ENCODE peak calls at places on chromosomes 1 and 21, in six cellular contexts. One of them, this sample, is unnamed.

GRCh38 chr1:229810140-229810539 is 184.1 kb downstream of the URB2 start:
- DNase-seq in CD8-positive, alpha-beta memory T cell: no peak
- DNase-seq in left ventricle myocardium inferior: no peak
- DNase-seq in hepatocyte: no peak
- DNase-seq in tibial artery: no peak
- DNase-seq in pancreas: no peak
- DNase-seq in this sample: no peak

GRCh38 chr1:85303440-85304162 is 27.2 kb upstream of the BCL10 start:
- DNase-seq in CD8-positive, alpha-beta memory T cell: no peak
- DNase-seq in left ventricle myocardium inferior: no peak
- DNase-seq in hepatocyte: no peak
- DNase-seq in tibial artery: no peak
- DNase-seq in pancreas: no peak
- DNase-seq in this sample: peak; percentile 8

GRCh38 chr1:200670215-200671118 is 760 bp upstream of the DDX59 start:
- DNase-seq in CD8-positive, alpha-beta memory T cell: no peak
- DNase-seq in left ventricle myocardium inferior: no peak
- DNase-seq in hepatocyte: peak; percentile 59
- DNase-seq in tibial artery: peak; percentile 43
- DNase-seq in pancreas: no peak
- DNase-seq in this sample: peak; percentile 2

GRCh38 chr1:101073836-101074235 is 48.3 kb upstream of the DPH5 start:
- DNase-seq in CD8-positive, alpha-beta memory T cell: no peak
- DNase-seq in left ventricle myocardium inferior: no peak
- DNase-seq in hepatocyte: no peak
- DNase-seq in tibial artery: no peak
- DNase-seq in pancreas: no peak
- DNase-seq in this sample: no peak

GRCh38 chr1:5934058-5934884 is 58.0 kb downstream of the NPHP4 start:
- DNase-seq in CD8-positive, alpha-beta memory T cell: no peak
- DNase-seq in left ventricle myocardium inferior: no peak
- DNase-seq in hepatocyte: no peak
- DNase-seq in tibial artery: no peak
- DNase-seq in pancreas: no peak
- DNase-seq in this sample: no peak

GRCh38 chr1:165068716-165069115 is 287.8 kb downstream of the LMX1A start:
- DNase-seq in CD8-positive, alpha-beta memory T cell: no peak
- DNase-seq in left ventricle myocardium inferior: no peak
- DNase-seq in hepatocyte: peak; percentile 51
- DNase-seq in tibial artery: no peak
- DNase-seq in pancreas: no peak
- DNase-seq in this sample: no peak

GRCh38 chr1:65418522-65419185 is 1.8 kb upstream of the LEPR start:
- DNase-seq in CD8-positive, alpha-beta memory T cell: no peak
- DNase-seq in left ventricle myocardium inferior: no peak
- DNase-seq in hepatocyte: no peak
- DNase-seq in tibial artery: no peak
- DNase-seq in pancreas: no peak
- DNase-seq in this sample: no peak

GRCh38 chr1:67088440-67088839 is 34.5 kb upstream of the SLC35D1 start:
- DNase-seq in CD8-positive, alpha-beta memory T cell: no peak
- DNase-seq in left ventricle myocardium inferior: no peak
- DNase-seq in hepatocyte: no peak
- DNase-seq in tibial artery: no peak
- DNase-seq in pancreas: no peak
- DNase-seq in this sample: no peak

GRCh38 chr1:50427818-50428779 is 4.9 kb upstream of the DMRTA2 start:
- DNase-seq in CD8-positive, alpha-beta memory T cell: no peak
- DNase-seq in left ventricle myocardium inferior: no peak
- DNase-seq in hepatocyte: no peak
- DNase-seq in tibial artery: no peak
- DNase-seq in pancreas: no peak
- DNase-seq in this sample: no peak

GRCh38 chr21:44425307-44425894 is 29.9 kb upstream of the LRRC3 start:
- DNase-seq in CD8-positive, alpha-beta memory T cell: no peak
- DNase-seq in left ventricle myocardium inferior: peak; percentile 10
- DNase-seq in hepatocyte: no peak
- DNase-seq in tibial artery: no peak
- DNase-seq in pancreas: no peak
- DNase-seq in this sample: no peak

GRCh38 chr1:154987326-154987725 is 4.2 kb downstream of the FLAD1 start:
- DNase-seq in CD8-positive, alpha-beta memory T cell: no peak
- DNase-seq in left ventricle myocardium inferior: no peak
- DNase-seq in hepatocyte: no peak
- DNase-seq in tibial artery: no peak
- DNase-seq in pancreas: no peak
- DNase-seq in this sample: no peak

GRCh38 chr1:35856964-35857363 is 26.0 kb upstream of the AGO1 start:
- DNase-seq in CD8-positive, alpha-beta memory T cell: no peak
- DNase-seq in left ventricle myocardium inferior: no peak
- DNase-seq in hepatocyte: no peak
- DNase-seq in tibial artery: no peak
- DNase-seq in pancreas: no peak
- DNase-seq in this sample: no peak

GRCh38 chr1:12153181-12153785 is 13.5 kb upstream of the TNFRSF1B start:
- DNase-seq in CD8-positive, alpha-beta memory T cell: peak; percentile 50
- DNase-seq in left ventricle myocardium inferior: no peak
- DNase-seq in hepatocyte: no peak
- DNase-seq in tibial artery: peak; percentile 82
- DNase-seq in pancreas: no peak
- DNase-seq in this sample: peak; percentile 71

GRCh38 chr1:97632776-97633175 is 288.1 kb downstream of the DPYD start:
- DNase-seq in CD8-positive, alpha-beta memory T cell: no peak
- DNase-seq in left ventricle myocardium inferior: no peak
- DNase-seq in hepatocyte: no peak
- DNase-seq in tibial artery: no peak
- DNase-seq in pancreas: no peak
- DNase-seq in this sample: no peak

GRCh38 chr1:226181996-226182714 is 4.4 kb downstream of the ACBD3 start:
- DNase-seq in CD8-positive, alpha-beta memory T cell: no peak
- DNase-seq in left ventricle myocardium inferior: peak; percentile 53
- DNase-seq in hepatocyte: peak; percentile 49
- DNase-seq in tibial artery: peak; percentile 49
- DNase-seq in pancreas: peak; percentile 45
- DNase-seq in this sample: no peak

GRCh38 chr21:32392880-32393676 is at the start of gene URB1:
- DNase-seq in CD8-positive, alpha-beta memory T cell: peak; percentile 92
- DNase-seq in left ventricle myocardium inferior: peak; percentile 93
- DNase-seq in hepatocyte: peak; percentile 90
- DNase-seq in tibial artery: peak; percentile 86
- DNase-seq in pancreas: peak; percentile 97
- DNase-seq in this sample: peak; percentile 94

GRCh38 chr1:47572731-47573505 is 135.1 kb downstream of the FOXD2 start:
- DNase-seq in CD8-positive, alpha-beta memory T cell: no peak
- DNase-seq in left ventricle myocardium inferior: no peak
- DNase-seq in hepatocyte: no peak
- DNase-seq in tibial artery: no peak
- DNase-seq in pancreas: no peak
- DNase-seq in this sample: no peak

GRCh38 chr1:97647776-97648175 is 273.1 kb downstream of the DPYD start:
- DNase-seq in CD8-positive, alpha-beta memory T cell: no peak
- DNase-seq in left ventricle myocardium inferior: no peak
- DNase-seq in hepatocyte: no peak
- DNase-seq in tibial artery: no peak
- DNase-seq in pancreas: no peak
- DNase-seq in this sample: no peak

GRCh38 chr1:24575905-24576587 is 20.2 kb downstream of the NCMAP start:
- DNase-seq in CD8-positive, alpha-beta memory T cell: no peak
- DNase-seq in left ventricle myocardium inferior: no peak
- DNase-seq in hepatocyte: no peak
- DNase-seq in tibial artery: no peak
- DNase-seq in pancreas: no peak
- DNase-seq in this sample: no peak

GRCh38 chr1:2546515-2547209 is 9.5 kb upstream of the TNFRSF14 start:
- DNase-seq in CD8-positive, alpha-beta memory T cell: peak; percentile 79
- DNase-seq in left ventricle myocardium inferior: peak; percentile 83
- DNase-seq in hepatocyte: peak; percentile 91
- DNase-seq in tibial artery: peak; percentile 91
- DNase-seq in pancreas: peak; percentile 82
- DNase-seq in this sample: peak; percentile 83

GRCh38 chr1:154413177-154413576 is 8.0 kb downstream of the IL6R start:
- DNase-seq in CD8-positive, alpha-beta memory T cell: no peak
- DNase-seq in left ventricle myocardium inferior: no peak
- DNase-seq in hepatocyte: no peak
- DNase-seq in tibial artery: no peak
- DNase-seq in pancreas: no peak
- DNase-seq in this sample: no peak

GRCh38 chr1:9149837-9150581 is 21.1 kb upstream of the GPR157 start:
- DNase-seq in CD8-positive, alpha-beta memory T cell: no peak
- DNase-seq in left ventricle myocardium inferior: peak; percentile 53
- DNase-seq in hepatocyte: no peak
- DNase-seq in tibial artery: no peak
- DNase-seq in pancreas: no peak
- DNase-seq in this sample: no peak

GRCh38 chr1:184695023-184695422 is 59.6 kb downstream of the EDEM3 start:
- DNase-seq in CD8-positive, alpha-beta memory T cell: no peak
- DNase-seq in left ventricle myocardium inferior: no peak
- DNase-seq in hepatocyte: no peak
- DNase-seq in tibial artery: no peak
- DNase-seq in pancreas: no peak
- DNase-seq in this sample: no peak

GRCh38 chr1:65108025-65108692 is 39.8 kb upstream of the AK4 start:
- DNase-seq in CD8-positive, alpha-beta memory T cell: no peak
- DNase-seq in left ventricle myocardium inferior: no peak
- DNase-seq in hepatocyte: peak; percentile 39
- DNase-seq in tibial artery: no peak
- DNase-seq in pancreas: peak; percentile 38
- DNase-seq in this sample: no peak

GRCh38 chr1:44237721-44238457 is 24.6 kb downstream of the DMAP1 start:
- DNase-seq in CD8-positive, alpha-beta memory T cell: no peak
- DNase-seq in left ventricle myocardium inferior: no peak
- DNase-seq in hepatocyte: peak; percentile 88
- DNase-seq in tibial artery: peak; percentile 31
- DNase-seq in pancreas: no peak
- DNase-seq in this sample: no peak

GRCh38 chr1:58047265-58047858 is 499.2 kb downstream of the OMA1 start:
- DNase-seq in CD8-positive, alpha-beta memory T cell: no peak
- DNase-seq in left ventricle myocardium inferior: no peak
- DNase-seq in hepatocyte: peak; percentile 45
- DNase-seq in tibial artery: no peak
- DNase-seq in pancreas: peak; percentile 16
- DNase-seq in this sample: peak; percentile 2

GRCh38 chr1:7705908-7706216 is 65.2 kb upstream of the VAMP3 start:
- DNase-seq in CD8-positive, alpha-beta memory T cell: no peak
- DNase-seq in left ventricle myocardium inferior: no peak
- DNase-seq in hepatocyte: no peak
- DNase-seq in tibial artery: no peak
- DNase-seq in pancreas: no peak
- DNase-seq in this sample: no peak

GRCh38 chr1:71770121-71770520 is 512.2 kb downstream of the NEGR1 start:
- DNase-seq in CD8-positive, alpha-beta memory T cell: no peak
- DNase-seq in left ventricle myocardium inferior: no peak
- DNase-seq in hepatocyte: no peak
- DNase-seq in tibial artery: no peak
- DNase-seq in pancreas: no peak
- DNase-seq in this sample: no peak

GRCh38 chr1:32180186-32181060 is 948 bp downstream of the TXLNA start:
- DNase-seq in CD8-positive, alpha-beta memory T cell: peak; percentile 13
- DNase-seq in left ventricle myocardium inferior: peak; percentile 53
- DNase-seq in hepatocyte: peak; percentile 71
- DNase-seq in tibial artery: peak; percentile 49
- DNase-seq in pancreas: peak; percentile 61
- DNase-seq in this sample: peak; percentile 50

GRCh38 chr1:103220503-103221095 is 112.3 kb upstream of the COL11A1 start:
- DNase-seq in CD8-positive, alpha-beta memory T cell: no peak
- DNase-seq in left ventricle myocardium inferior: no peak
- DNase-seq in hepatocyte: no peak
- DNase-seq in tibial artery: no peak
- DNase-seq in pancreas: no peak
- DNase-seq in this sample: no peak

GRCh38 chr1:204426474-204426873 is 14.9 kb upstream of the PPP1R15B start:
- DNase-seq in CD8-positive, alpha-beta memory T cell: no peak
- DNase-seq in left ventricle myocardium inferior: no peak
- DNase-seq in hepatocyte: no peak
- DNase-seq in tibial artery: no peak
- DNase-seq in pancreas: no peak
- DNase-seq in this sample: no peak
- H3K27ac ChIP-seq in CD8-positive, alpha-beta memory T cell: no peak overlapping the region
- H3K27ac ChIP-seq in left ventricle myocardium inferior: no peak overlapping the region
- H3K27ac ChIP-seq in hepatocyte: peak overlapping the region; percentile 13
- H3K27ac ChIP-seq in tibial artery: no peak overlapping the region
- H3K27ac ChIP-seq in pancreas: no peak overlapping the region
- H3K27ac ChIP-seq in this sample: no peak overlapping the region

DNA sequence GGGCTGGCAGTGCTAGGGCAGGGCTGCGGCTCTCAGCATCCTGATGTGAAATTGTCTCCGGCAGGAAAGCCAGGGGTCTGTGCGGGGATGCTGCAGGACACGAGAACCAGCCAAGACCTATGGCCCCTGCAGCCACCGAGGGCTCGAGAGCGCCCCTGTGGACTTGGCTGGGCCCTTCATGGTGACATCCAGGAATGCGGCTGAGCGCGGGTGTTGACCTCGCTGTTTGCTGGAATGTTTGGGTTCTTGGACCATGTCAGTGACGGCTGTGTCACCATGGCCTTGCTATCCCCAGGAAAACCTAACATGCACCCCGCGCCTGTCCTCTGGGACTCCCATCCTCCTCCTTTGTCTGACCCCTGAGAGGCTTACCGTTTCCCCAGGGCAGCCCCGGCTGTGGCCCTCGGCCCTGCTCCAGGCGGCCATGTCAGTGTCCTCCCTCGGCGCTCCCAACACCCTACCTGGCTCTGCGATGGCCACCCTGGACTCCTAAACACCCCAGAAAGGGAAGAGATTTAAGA is 14.3 kb upstream of the C1orf174 start:
- DNase-seq in CD8-positive, alpha-beta memory T cell: no peak
- DNase-seq in left ventricle myocardium inferior: no peak
- DNase-seq in hepatocyte: no peak
- DNase-seq in tibial artery: no peak
- DNase-seq in pancreas: no peak
- DNase-seq in this sample: no peak
- H3K27me3 ChIP-seq in CD8-positive, alpha-beta memory T cell: no peaks in the 10 kb centered on the region
- H3K27me3 ChIP-seq in left ventricle myocardium inferior: peaks cover 100% of the 10 kb centered on the region
- H3K27me3 ChIP-seq in hepatocyte: no peaks in the 10 kb centered on the region
- H3K27me3 ChIP-seq in tibial artery: peaks cover 70% of the 10 kb centered on the region
- H3K27me3 ChIP-seq in pancreas: no peaks in the 10 kb centered on the region
- H3K27me3 ChIP-seq in this sample: no peaks in the 10 kb centered on the region

DNA sequence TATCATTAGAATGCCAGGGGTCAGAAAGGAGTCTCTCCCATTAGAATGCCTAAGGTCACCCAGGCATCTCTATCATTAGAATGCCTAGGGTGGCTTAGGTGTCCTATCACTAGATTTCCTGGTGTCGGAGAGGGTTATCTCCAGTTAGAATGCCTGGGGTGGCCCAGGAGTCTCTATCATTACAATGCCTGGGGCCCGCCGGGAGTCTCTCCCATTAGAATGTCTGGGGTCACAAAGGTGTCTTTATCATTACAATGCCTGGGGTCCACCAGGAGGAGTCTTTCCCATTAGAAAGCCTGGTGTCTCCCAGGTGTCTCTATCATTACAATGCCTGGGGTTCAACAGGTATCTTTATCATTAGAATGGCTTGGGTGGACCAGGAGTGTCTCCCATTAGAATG is 56.2 kb downstream of the RNF187 start:
- DNase-seq in CD8-positive, alpha-beta memory T cell: no peak
- DNase-seq in left ventricle myocardium inferior: no peak
- DNase-seq in hepatocyte: no peak
- DNase-seq in tibial artery: no peak
- DNase-seq in pancreas: no peak
- DNase-seq in this sample: no peak
- H3K4me1 ChIP-seq in CD8-positive, alpha-beta memory T cell: no peaks in the 10 kb centered on the region
- H3K4me1 ChIP-seq in left ventricle myocardium inferior: peaks cover 13% of the 10 kb centered on the region
- H3K4me1 ChIP-seq in hepatocyte: no peaks in the 10 kb centered on the region
- H3K4me1 ChIP-seq in tibial artery: no peaks in the 10 kb centered on the region
- H3K4me1 ChIP-seq in pancreas: no peaks in the 10 kb centered on the region
- H3K4me1 ChIP-seq in this sample: no peaks in the 10 kb centered on the region

GRCh38 chr21:16211339-16212303 is 481.8 kb downstream of the USP25 start:
- DNase-seq in CD8-positive, alpha-beta memory T cell: no peak
- DNase-seq in left ventricle myocardium inferior: no peak
- DNase-seq in hepatocyte: no peak
- DNase-seq in tibial artery: no peak
- DNase-seq in pancreas: no peak
- DNase-seq in this sample: no peak
- H3K27ac ChIP-seq in CD8-positive, alpha-beta memory T cell: no peak overlapping the region
- H3K27ac ChIP-seq in left ventricle myocardium inferior: peak overlapping the region; percentile 61
- H3K27ac ChIP-seq in hepatocyte: peak overlapping the region; percentile 76
- H3K27ac ChIP-seq in tibial artery: peak overlapping the region; percentile 60
- H3K27ac ChIP-seq in pancreas: no peak overlapping the region
- H3K27ac ChIP-seq in this sample: no peak overlapping the region

This sample was measured in CD4-positive, CD25-positive, alpha-beta regulatory T cell.